ENCODE peak calls at places on chromosomes 12 and 14, in four cellular contexts. T is A549, Y is K562, X is GM12878. G is an unnamed sample.

GRCh38 chr14:23126548-23127278 is 7.7 kb upstream of the CEBPE start:
- DNase-seq in T (no peak), Y (no peak), X (no peak), G (no peak)

GRCh38 chr14:100731846-100732765 is 5.4 kb downstream of the DLK1 start:
- DNase-seq in T (no peak), Y (no peak), X (no peak), G (no peak)

GRCh38 chr12:130828895-130829294 is 10.2 kb downstream of the STX2 start:
- DNase-seq in T (no peak), Y (no peak), X (no peak), G (no peak)

GRCh38 chr14:104870368-104871144 is 5.5 kb downstream of the CEP170B start:
- DNase-seq in T (peak; percentile 45), Y (peak; percentile 37), X (no peak), G (peak; percentile 21)

GRCh38 chr12:103272949-103273348 is 222.8 kb downstream of the C12orf42 start:
- DNase-seq in T (no peak), Y (no peak), X (no peak), G (no peak)

GRCh38 chr14:104514156-104514848 is 65.3 kb upstream of the C14orf180 start:
- DNase-seq in T (no peak), Y (no peak), X (no peak), G (no peak)

GRCh38 chr12:122106891-122107660 is 28.5 kb downstream of the MLXIP start:
- DNase-seq in T (no peak), Y (no peak), X (no peak), G (no peak)

GRCh38 chr12:76031081-76031413 is 529 bp downstream of the PHLDA1 start:
- DNase-seq in T (no peak), Y (no peak), X (no peak), G (no peak)

GRCh38 chr12:40263616-40264409 is 39.0 kb downstream of the LRRK2 start:
- DNase-seq in T (no peak), Y (no peak), X (no peak), G (no peak)

GRCh38 chr12:118760623-118761022 is 220.7 kb upstream of the SRRM4 start:
- DNase-seq in T (no peak), Y (no peak), X (no peak), G (no peak)

GRCh38 chr14:86782092-86782580 is 1210.8 kb downstream of the GALC start:
- DNase-seq in T (no peak), Y (no peak), X (no peak), G (no peak)

GRCh38 chr12:124289634-124290600 is 5.0 kb upstream of the RFLNA start:
- DNase-seq in T (no peak), Y (no peak), X (no peak), G (no peak)

GRCh38 chr14:54483848-54484247 is 4.9 kb downstream of the GMFB start:
- DNase-seq in T (no peak), Y (no peak), X (no peak), G (no peak)

GRCh38 chr14:77707355-77707723 is 484 bp downstream of the ALKBH1 start:
- DNase-seq in T (peak; percentile 31), Y (peak; percentile 23), X (no peak), G (peak; percentile 14)

GRCh38 chr14:75373616-75374015 is 54.2 kb upstream of the JDP2 start:
- DNase-seq in T (no peak), Y (no peak), X (no peak), G (no peak)

GRCh38 chr12:82874935-82875334 is 188.2 kb downstream of the TMTC2 start:
- DNase-seq in T (no peak), Y (no peak), X (no peak), G (no peak)

GRCh38 chr12:7217475-7218069 is 28.1 kb downstream of the PEX5 start:
- DNase-seq in T (no peak), Y (no peak), X (no peak), G (no peak)

GRCh38 chr14:60655898-60656754 is 6.8 kb upstream of the SIX1 start:
- DNase-seq in T (no peak), Y (no peak), X (no peak), G (no peak)

GRCh38 chr12:96587691-96588090 is 98.3 kb downstream of the CFAP54 start:
- DNase-seq in T (no peak), Y (no peak), X (no peak), G (no peak)

DNA sequence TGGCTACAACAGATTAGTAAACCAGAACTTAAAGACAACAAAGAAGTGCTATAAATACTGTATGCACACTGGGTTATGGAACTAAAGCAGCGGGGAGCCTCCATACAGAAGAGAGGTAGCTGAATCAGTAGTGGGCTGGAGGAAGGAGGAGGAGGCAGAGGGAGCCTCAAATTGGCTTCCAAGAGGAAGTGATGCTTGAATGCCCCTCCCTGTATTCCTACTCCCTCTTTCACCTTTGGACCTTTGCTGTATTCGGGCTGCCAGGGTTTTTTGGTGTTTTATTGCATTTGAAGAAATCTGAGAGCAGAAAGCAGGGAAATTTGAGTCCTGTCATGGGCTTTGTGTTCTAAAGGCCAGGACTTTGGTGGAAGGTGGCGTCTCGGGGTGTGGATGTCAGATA is 104.0 kb upstream of the PTPRB start:
- DNase-seq in T (no peak), Y (no peak), X (no peak), G (no peak)
- TF ChIP-seq POLR2AphosphoS2 in T (no peak), Y (no peak), X (no peak), G (no peak)

GRCh38 chr14:58362798-58363412 is 32.8 kb upstream of the TOMM20L start:
- DNase-seq in T (peak; percentile 18), Y (peak; percentile 11), X (no peak), G (peak; percentile 41)
- TF ChIP-seq MYC in T (no peak), Y (no peak), X (no peak), G (no peak)

GRCh38 chr14:50037837-50038236 is 78.5 kb downstream of the VCPKMT start:
- DNase-seq in T (no peak), Y (no peak), X (no peak), G (no peak)

GRCh38 chr14:50037240-50037639 is 79.1 kb downstream of the VCPKMT start:
- DNase-seq in T (no peak), Y (no peak), X (no peak), G (no peak)

GRCh38 chr14:50039734-50040400 is 76.5 kb downstream of the VCPKMT start:
- DNase-seq in T (peak; percentile 48), Y (no peak), X (no peak), G (peak; percentile 39)

GRCh38 chr14:50039120-50039517 is 77.3 kb downstream of the VCPKMT start:
- DNase-seq in T (no peak), Y (no peak), X (no peak), G (no peak)

DNA sequence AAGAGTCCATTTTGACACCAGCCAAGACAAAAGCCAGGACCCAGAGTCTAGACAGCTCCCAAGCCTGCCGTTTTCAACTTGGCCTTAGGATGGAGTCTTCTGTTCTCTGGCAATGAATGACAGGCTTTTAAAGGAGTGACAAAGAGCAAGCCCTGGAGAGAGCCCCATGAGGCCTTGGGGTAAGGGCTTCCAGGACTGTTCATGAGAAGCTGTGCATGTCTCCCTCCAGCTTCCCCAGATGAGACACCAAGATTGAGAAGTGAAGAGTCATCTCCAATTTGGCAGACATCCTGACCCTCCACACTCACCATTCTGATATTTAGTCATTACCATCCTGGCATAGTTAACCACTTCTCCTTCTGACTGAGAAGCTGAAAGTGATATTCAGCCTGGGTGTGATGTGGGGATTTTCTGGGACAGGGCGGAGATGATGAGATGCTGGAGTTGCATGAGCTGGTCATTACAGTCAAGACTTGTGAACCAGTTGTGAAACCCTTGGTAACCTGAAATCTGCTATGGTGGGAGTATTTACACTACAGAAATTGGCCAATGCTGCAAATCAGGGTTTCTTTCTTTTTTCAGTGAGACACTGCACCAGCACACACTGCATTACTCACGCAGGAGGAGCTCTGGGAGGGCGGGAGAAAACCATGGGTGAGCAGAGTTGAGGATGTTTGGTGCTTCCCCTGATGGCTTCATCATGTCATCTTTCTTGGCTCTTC is 77.8 kb downstream of the VCPKMT start:
- DNase-seq in T (peak; percentile 60), Y (no peak), X (peak; percentile 100), G (peak; percentile 20)
- TF ChIP-seq POLR2AphosphoS2 in T (no peak), Y (no peak), X (no peak), G (no peak)

DNA sequence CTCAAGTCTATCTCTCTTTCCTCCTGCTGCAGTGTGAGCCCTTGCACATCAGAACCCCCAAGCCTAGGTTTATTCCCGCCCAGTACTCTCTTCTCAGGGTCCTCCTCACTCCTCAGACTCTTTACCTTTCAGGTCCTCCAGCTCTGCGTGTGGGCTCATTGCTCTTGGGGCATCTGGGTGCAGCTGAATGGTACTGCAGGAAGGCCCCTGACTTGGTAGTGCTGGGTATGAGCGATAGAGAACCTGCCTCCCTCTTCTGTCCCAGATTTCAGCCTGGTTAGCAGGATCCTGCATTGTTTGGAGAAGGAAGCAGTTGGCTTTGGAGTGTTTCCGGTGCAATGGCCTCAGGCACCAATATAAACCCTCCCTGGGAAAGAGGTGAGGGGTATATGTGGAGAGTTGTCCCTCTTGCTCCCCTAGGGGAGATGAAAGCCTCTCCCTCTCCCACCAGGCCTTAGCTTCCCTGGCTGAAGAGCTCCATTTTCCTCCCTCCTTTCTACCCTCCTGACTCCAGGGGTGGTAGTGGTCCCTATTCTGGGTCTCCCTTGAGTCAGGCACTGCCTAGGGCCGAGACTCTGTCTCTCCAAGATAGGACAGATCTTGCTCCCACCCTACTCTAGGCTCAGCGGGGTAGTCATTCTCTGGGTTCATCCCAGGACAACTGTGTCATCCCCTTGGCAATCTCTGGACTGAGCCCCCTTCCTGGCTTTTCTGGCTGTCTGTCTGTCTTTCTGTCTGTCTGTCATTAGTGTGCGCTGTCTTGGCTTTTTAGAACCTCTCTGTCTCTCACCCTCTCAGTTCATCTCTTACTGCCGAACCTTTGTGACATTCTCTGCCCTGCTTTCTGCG is 3.8 kb downstream of the LRP1 start:
- DNase-seq in T (no peak), Y (no peak), X (no peak), G (no peak)
- TF ChIP-seq MYC in T (no peak), Y (no peak), X (no peak), G (no peak)

DNA sequence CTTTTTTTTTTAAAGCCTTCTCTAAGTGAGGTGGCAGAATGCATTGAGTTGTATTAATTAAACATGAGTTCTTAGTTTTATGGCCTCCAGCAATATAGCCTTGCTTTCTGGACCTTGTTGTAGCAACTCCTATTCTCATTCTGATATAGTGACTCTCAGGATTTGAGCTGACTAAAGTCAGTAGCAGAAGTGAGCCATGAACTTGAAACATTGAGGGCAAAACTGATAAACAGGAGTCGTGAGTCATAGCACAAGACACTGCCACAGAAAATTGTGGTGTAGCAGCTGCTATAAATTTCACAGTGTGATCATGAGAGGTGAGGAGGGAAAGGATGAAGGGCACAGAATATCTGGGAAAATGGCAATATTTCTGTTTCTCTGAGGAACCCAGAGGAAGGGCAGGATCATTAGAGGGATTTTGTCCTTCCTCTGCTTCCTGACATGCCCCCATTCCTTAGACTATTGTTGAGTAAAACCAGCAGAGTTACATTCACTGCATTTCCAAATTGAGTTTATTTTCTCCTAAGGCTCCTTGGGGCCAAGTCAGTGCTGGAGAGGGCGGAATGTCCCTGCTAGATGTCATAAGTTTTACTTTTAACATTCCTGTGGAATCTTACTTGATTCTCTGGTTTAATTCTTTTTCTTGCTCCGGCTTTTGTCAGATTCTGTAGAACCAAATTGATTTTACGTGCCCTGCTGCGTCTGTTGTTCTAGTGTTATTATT is 7.5 kb downstream of the KLRG1 start:
- DNase-seq in T (no peak), Y (no peak), X (peak; percentile 77), G (no peak)
- TF ChIP-seq POLR2AphosphoS2 in T (no peak), Y (no peak), X (no peak), G (no peak)